ENCODE peak calls at places on chromosomes 11 and 22, in five cellular contexts. One of them, this sample, is unnamed.

GRCh38 chr22:47283616-47284270 is 521.3 kb downstream of the TBC1D22A start:
- DNase-seq in IMR-90: no peak
- DNase-seq in neuronal stem cell: no peak
- DNase-seq in H9: no peak
- DNase-seq in H1: no peak
- DNase-seq in this sample: no peak

GRCh38 chr11:88886796-88887195 is 179.0 kb downstream of the GRM5 start:
- DNase-seq in IMR-90: peak; percentile 46
- DNase-seq in neuronal stem cell: peak; percentile 0
- DNase-seq in H9: peak; percentile 43
- DNase-seq in H1: peak; percentile 63
- DNase-seq in this sample: no peak

GRCh38 chr22:44391481-44392445 is 79.0 kb upstream of the SHISAL1 start:
- DNase-seq in IMR-90: no peak
- DNase-seq in neuronal stem cell: no peak
- DNase-seq in H9: peak; percentile 35
- DNase-seq in H1: peak; percentile 45
- DNase-seq in this sample: no peak

GRCh38 chr11:117239295-117239694 is 6.8 kb downstream of the RNF214 start:
- DNase-seq in IMR-90: peak; percentile 96
- DNase-seq in neuronal stem cell: no peak
- DNase-seq in H9: no peak
- DNase-seq in H1: no peak
- DNase-seq in this sample: peak; percentile 94

GRCh38 chr22:32556150-32556549 is 81.5 kb downstream of the FBXO7 start:
- DNase-seq in IMR-90: no peak
- DNase-seq in neuronal stem cell: no peak
- DNase-seq in H9: no peak
- DNase-seq in H1: no peak
- DNase-seq in this sample: no peak

GRCh38 chr11:110989734-110990133 is 255.8 kb upstream of the POU2AF2 start:
- DNase-seq in IMR-90: peak; percentile 90
- DNase-seq in neuronal stem cell: no peak
- DNase-seq in H9: no peak
- DNase-seq in H1: no peak
- DNase-seq in this sample: peak; percentile 81

GRCh38 chr22:19664406-19664805 is 49.9 kb upstream of the SEPTIN5 start:
- DNase-seq in IMR-90: peak; percentile 24
- DNase-seq in neuronal stem cell: no peak
- DNase-seq in H9: no peak
- DNase-seq in H1: no peak
- DNase-seq in this sample: no peak

GRCh38 chr11:101323997-101324396 is 194.4 kb upstream of the PGR start:
- DNase-seq in IMR-90: no peak
- DNase-seq in neuronal stem cell: peak; percentile 8
- DNase-seq in H9: peak; percentile 34
- DNase-seq in H1: no peak
- DNase-seq in this sample: no peak

GRCh38 chr22:45688606-45689080 is 17.0 kb downstream of the ATXN10 start:
- DNase-seq in IMR-90: peak; percentile 90
- DNase-seq in neuronal stem cell: no peak
- DNase-seq in H9: no peak
- DNase-seq in H1: no peak
- DNase-seq in this sample: peak; percentile 62

GRCh38 chr11:60925685-60926267 is 1.5 kb downstream of the TMEM132A start:
- DNase-seq in IMR-90: peak; percentile 89
- DNase-seq in neuronal stem cell: no peak
- DNase-seq in H9: no peak
- DNase-seq in H1: no peak
- DNase-seq in this sample: peak; percentile 85

GRCh38 chr11:9571071-9571765 is 2.3 kb upstream of the WEE1 start:
- DNase-seq in IMR-90: no peak
- DNase-seq in neuronal stem cell: no peak
- DNase-seq in H9: no peak
- DNase-seq in H1: no peak
- DNase-seq in this sample: peak; percentile 46
- H2BK120ac ChIP-seq in IMR-90: peak overlapping the region; percentile 31
- H2BK120ac ChIP-seq in neuronal stem cell: no peak overlapping the region
- H2BK120ac ChIP-seq in H9: no peak overlapping the region
- H2BK120ac ChIP-seq in H1: no peak overlapping the region
- H2BK120ac ChIP-seq in this sample: no peak overlapping the region

DNA sequence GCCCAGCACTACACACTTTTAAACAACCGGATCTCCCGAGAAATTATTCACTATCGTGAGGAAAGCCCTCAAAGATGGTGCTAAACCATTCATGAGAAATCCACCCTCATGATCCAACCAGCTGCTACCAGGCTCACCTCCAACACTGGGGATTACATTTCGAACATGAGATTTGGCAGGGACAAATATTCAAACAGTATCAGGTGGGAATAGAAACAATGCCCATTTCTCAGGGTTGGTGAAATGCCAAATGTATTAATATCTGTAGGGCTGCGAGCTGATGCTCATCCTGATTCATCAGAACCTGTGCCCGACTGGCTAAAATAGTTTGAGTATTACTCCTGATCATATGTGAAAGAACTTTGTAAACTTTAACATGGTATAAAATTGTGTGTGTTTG is 15.8 kb upstream of the PTPRJ start:
- DNase-seq in IMR-90: no peak
- DNase-seq in neuronal stem cell: no peak
- DNase-seq in H9: no peak
- DNase-seq in H1: no peak
- DNase-seq in this sample: no peak
- H2AFZ ChIP-seq in IMR-90: no peak overlapping the region
- H2AFZ ChIP-seq in neuronal stem cell: no peak overlapping the region
- H2AFZ ChIP-seq in H9: no peak overlapping the region
- H2AFZ ChIP-seq in H1: no peak overlapping the region
- H2AFZ ChIP-seq in this sample: no peak overlapping the region

DNA sequence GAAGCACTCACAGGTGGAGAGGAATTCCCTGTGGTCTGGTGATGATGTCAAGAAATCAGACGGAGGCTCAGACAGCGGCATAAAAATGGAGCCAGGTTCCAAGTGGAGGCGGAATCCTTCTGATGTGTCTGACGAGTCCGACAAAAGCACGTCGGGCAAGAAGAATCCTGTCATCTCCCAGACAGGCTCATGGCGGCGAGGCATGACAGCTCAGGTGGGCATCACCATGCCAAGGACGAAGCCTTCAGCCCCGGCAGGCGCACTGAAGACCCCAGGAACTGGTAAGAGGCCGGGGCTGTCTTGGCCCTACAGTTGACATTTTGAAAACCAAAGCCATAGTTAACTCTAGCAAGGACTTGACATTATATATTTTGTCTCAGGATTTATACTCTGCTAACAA is 116.3 kb downstream of the DBX1 start:
- DNase-seq in IMR-90: no peak
- DNase-seq in neuronal stem cell: no peak
- DNase-seq in H9: no peak
- DNase-seq in H1: no peak
- DNase-seq in this sample: no peak
- H2BK120ac ChIP-seq in IMR-90: no peak overlapping the region
- H2BK120ac ChIP-seq in neuronal stem cell: no peak overlapping the region
- H2BK120ac ChIP-seq in H9: no peak overlapping the region
- H2BK120ac ChIP-seq in H1: no peak overlapping the region
- H2BK120ac ChIP-seq in this sample: no peak overlapping the region

GRCh38 chr11:95085117-95085825 is 4.4 kb upstream of the ENDOD1 start:
- DNase-seq in IMR-90: no peak
- DNase-seq in neuronal stem cell: no peak
- DNase-seq in H9: no peak
- DNase-seq in H1: no peak
- DNase-seq in this sample: no peak
- H2AFZ ChIP-seq in IMR-90: no peak overlapping the region
- H2AFZ ChIP-seq in neuronal stem cell: no peak overlapping the region
- H2AFZ ChIP-seq in H9: no peak overlapping the region
- H2AFZ ChIP-seq in H1: no peak overlapping the region
- H2AFZ ChIP-seq in this sample: no peak overlapping the region

GRCh38 chr11:955154-956049 is 29.7 kb downstream of the AP2A2 start:
- DNase-seq in IMR-90: no peak
- DNase-seq in neuronal stem cell: no peak
- DNase-seq in H9: no peak
- DNase-seq in H1: no peak
- DNase-seq in this sample: no peak

GRCh38 chr11:959027-959426 is 33.4 kb downstream of the AP2A2 start:
- DNase-seq in IMR-90: no peak
- DNase-seq in neuronal stem cell: no peak
- DNase-seq in H9: no peak
- DNase-seq in H1: no peak
- DNase-seq in this sample: no peak

GRCh38 chr11:957201-957920 is 31.7 kb downstream of the AP2A2 start:
- DNase-seq in IMR-90: no peak
- DNase-seq in neuronal stem cell: no peak
- DNase-seq in H9: no peak
- DNase-seq in H1: no peak
- DNase-seq in this sample: no peak

GRCh38 chr11:959608-960007 is 33.9 kb downstream of the AP2A2 start:
- DNase-seq in IMR-90: no peak
- DNase-seq in neuronal stem cell: no peak
- DNase-seq in H9: no peak
- DNase-seq in H1: no peak
- DNase-seq in this sample: no peak

DNA sequence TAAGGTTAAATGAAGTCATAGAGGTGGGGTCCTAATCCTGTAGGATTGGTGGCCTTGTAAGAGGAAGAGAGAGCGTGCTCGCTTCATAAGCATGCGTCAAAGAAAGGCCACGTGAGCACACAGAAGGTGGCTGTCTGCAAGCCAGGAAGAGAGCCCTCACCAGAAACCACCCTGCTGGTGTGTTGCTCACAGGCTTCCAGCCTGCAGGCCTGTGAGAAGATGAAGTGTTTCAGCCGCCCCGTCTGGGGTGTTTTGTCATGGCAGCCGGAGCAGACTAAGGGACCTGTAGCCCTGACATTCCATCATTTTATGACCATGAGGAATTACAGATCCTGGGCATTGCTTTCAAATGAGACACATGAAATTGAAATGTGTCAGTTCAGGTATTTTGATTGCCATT is 32.4 kb downstream of the AP2A2 start:
- DNase-seq in IMR-90: no peak
- DNase-seq in neuronal stem cell: no peak
- DNase-seq in H9: no peak
- DNase-seq in H1: no peak
- DNase-seq in this sample: no peak
- H2BK120ac ChIP-seq in IMR-90: no peak overlapping the region
- H2BK120ac ChIP-seq in neuronal stem cell: no peak overlapping the region
- H2BK120ac ChIP-seq in H9: no peak overlapping the region
- H2BK120ac ChIP-seq in H1: no peak overlapping the region
- H2BK120ac ChIP-seq in this sample: no peak overlapping the region

GRCh38 chr22:41444360-41445170 is 2.0 kb downstream of the TOB2 start:
- DNase-seq in IMR-90: peak; percentile 98
- DNase-seq in neuronal stem cell: peak; percentile 98
- DNase-seq in H9: peak; percentile 99
- DNase-seq in H1: peak; percentile 97
- DNase-seq in this sample: peak; percentile 99
- H2AFZ ChIP-seq in IMR-90: peak overlapping the region; percentile 84
- H2AFZ ChIP-seq in neuronal stem cell: peak overlapping the region; percentile 65
- H2AFZ ChIP-seq in H9: no peak overlapping the region
- H2AFZ ChIP-seq in H1: no peak overlapping the region
- H2AFZ ChIP-seq in this sample: no peak overlapping the region

GRCh38 chr11:8714622-8715225 is 32.1 kb downstream of the RPL27A start:
- DNase-seq in IMR-90: no peak
- DNase-seq in neuronal stem cell: no peak
- DNase-seq in H9: no peak
- DNase-seq in H1: no peak
- DNase-seq in this sample: peak; percentile 25

GRCh38 chr11:8717544-8717875 is 34.9 kb downstream of the RPL27A start:
- DNase-seq in IMR-90: no peak
- DNase-seq in neuronal stem cell: no peak
- DNase-seq in H9: no peak
- DNase-seq in H1: no peak
- DNase-seq in this sample: no peak

GRCh38 chr11:8717876-8718753 is 35.5 kb downstream of the RPL27A start:
- DNase-seq in IMR-90: peak; percentile 97
- DNase-seq in neuronal stem cell: no peak
- DNase-seq in H9: no peak
- DNase-seq in H1: no peak
- DNase-seq in this sample: peak; percentile 95

GRCh38 chr11:8713760-8714159 is 31.2 kb downstream of the RPL27A start:
- DNase-seq in IMR-90: no peak
- DNase-seq in neuronal stem cell: no peak
- DNase-seq in H9: no peak
- DNase-seq in H1: no peak
- DNase-seq in this sample: no peak

GRCh38 chr11:8715501-8715900 is 32.9 kb downstream of the RPL27A start:
- DNase-seq in IMR-90: no peak
- DNase-seq in neuronal stem cell: no peak
- DNase-seq in H9: no peak
- DNase-seq in H1: no peak
- DNase-seq in this sample: no peak
- H2BK120ac ChIP-seq in IMR-90: peak overlapping the region; percentile 45
- H2BK120ac ChIP-seq in neuronal stem cell: no peak overlapping the region
- H2BK120ac ChIP-seq in H9: no peak overlapping the region
- H2BK120ac ChIP-seq in H1: no peak overlapping the region
- H2BK120ac ChIP-seq in this sample: no peak overlapping the region

GRCh38 chr11:47107709-47108108 is 69.0 kb downstream of the ARFGAP2 start:
- DNase-seq in IMR-90: no peak
- DNase-seq in neuronal stem cell: no peak
- DNase-seq in H9: no peak
- DNase-seq in H1: no peak
- DNase-seq in this sample: no peak

GRCh38 chr11:47111318-47111804 is 65.3 kb downstream of the ARFGAP2 start:
- DNase-seq in IMR-90: no peak
- DNase-seq in neuronal stem cell: no peak
- DNase-seq in H9: no peak
- DNase-seq in H1: no peak
- DNase-seq in this sample: no peak

GRCh38 chr11:47109051-47109791 is 67.5 kb downstream of the ARFGAP2 start:
- DNase-seq in IMR-90: no peak
- DNase-seq in neuronal stem cell: no peak
- DNase-seq in H9: no peak
- DNase-seq in H1: no peak
- DNase-seq in this sample: peak; percentile 8

GRCh38 chr11:47108214-47108613 is 68.5 kb downstream of the ARFGAP2 start:
- DNase-seq in IMR-90: peak; percentile 16
- DNase-seq in neuronal stem cell: no peak
- DNase-seq in H9: no peak
- DNase-seq in H1: no peak
- DNase-seq in this sample: peak; percentile 9

GRCh38 chr11:47109882-47110281 is 66.8 kb downstream of the ARFGAP2 start:
- DNase-seq in IMR-90: no peak
- DNase-seq in neuronal stem cell: no peak
- DNase-seq in H9: no peak
- DNase-seq in H1: no peak
- DNase-seq in this sample: no peak
- H2AFZ ChIP-seq in IMR-90: no peak overlapping the region
- H2AFZ ChIP-seq in neuronal stem cell: no peak overlapping the region
- H2AFZ ChIP-seq in H9: no peak overlapping the region
- H2AFZ ChIP-seq in H1: no peak overlapping the region
- H2AFZ ChIP-seq in this sample: no peak overlapping the region